ENCODE peak calls at places on chromosome 1, in four cellular contexts. B is hepatocyte, D is cardiac muscle cell, N is Panc1. T is an unnamed sample. For H3K4me1, the result is how much of the 10 kb centered on the place peaks cover.

GRCh38 chr1:16882995-16883394 is 12.8 kb upstream of the RNU1-2 start:
- DNase-seq in B (no peak), D (no peak), N (no peak), T (no peak)

GRCh38 chr1:213982814-213983588 is 4.8 kb upstream of the PROX1 start:
- DNase-seq in B (peak), D (peak), N (no peak), T (no peak)

GRCh38 chr1:5683446-5683845 is 308.8 kb downstream of the NPHP4 start:
- DNase-seq in B (no peak), D (no peak), N (no peak), T (no peak)

GRCh38 chr1:183124259-183124658 is 61.8 kb upstream of the LAMC2 start:
- DNase-seq in B (no peak), D (no peak), N (no peak), T (no peak)

GRCh38 chr1:155773221-155773620 is 83.8 kb downstream of the GON4L start:
- DNase-seq in B (no peak), D (no peak), N (no peak), T (no peak)

GRCh38 chr1:48552420-48552819 is 80.4 kb upstream of the SPATA6 start:
- DNase-seq in B (peak), D (no peak), N (no peak), T (no peak)

GRCh38 chr1:24679725-24680124 is 36.6 kb downstream of the SRRM1 start:
- DNase-seq in B (no peak), D (no peak), N (no peak), T (no peak)

GRCh38 chr1:226806988-226807387 is 63.4 kb upstream of the PSEN2 start:
- DNase-seq in B (no peak), D (no peak), N (no peak), T (no peak)

GRCh38 chr1:203336097-203336496 is 14.8 kb downstream of the FMOD start:
- DNase-seq in B (no peak), D (no peak), N (no peak), T (no peak)

GRCh38 chr1:180166436-180166800 is 11.7 kb downstream of the QSOX1 start:
- DNase-seq in B (no peak), D (no peak), N (no peak), T (no peak)

GRCh38 chr1:61692155-61692783 is 32.7 kb downstream of the TM2D1 start:
- DNase-seq in B (no peak), D (no peak), N (peak), T (no peak)

GRCh38 chr1:208129057-208129456 is 115.1 kb downstream of the PLXNA2 start:
- DNase-seq in B (no peak), D (no peak), N (no peak), T (no peak)

GRCh38 chr1:46616277-46617107 is at the start of gene MOB3C:
- DNase-seq in B (peak), D (peak), N (no peak), T (peak)

GRCh38 chr1:46617108-46617694 is 590 bp upstream of the MOB3C start:
- DNase-seq in B (no peak), D (no peak), N (no peak), T (no peak)

GRCh38 chr1:46618746-46619415 is 2.3 kb upstream of the MOB3C start:
- DNase-seq in B (no peak), D (no peak), N (no peak), T (no peak)

GRCh38 chr1:46619656-46620055 is 3.0 kb upstream of the MOB3C start:
- DNase-seq in B (no peak), D (no peak), N (no peak), T (no peak)

DNA sequence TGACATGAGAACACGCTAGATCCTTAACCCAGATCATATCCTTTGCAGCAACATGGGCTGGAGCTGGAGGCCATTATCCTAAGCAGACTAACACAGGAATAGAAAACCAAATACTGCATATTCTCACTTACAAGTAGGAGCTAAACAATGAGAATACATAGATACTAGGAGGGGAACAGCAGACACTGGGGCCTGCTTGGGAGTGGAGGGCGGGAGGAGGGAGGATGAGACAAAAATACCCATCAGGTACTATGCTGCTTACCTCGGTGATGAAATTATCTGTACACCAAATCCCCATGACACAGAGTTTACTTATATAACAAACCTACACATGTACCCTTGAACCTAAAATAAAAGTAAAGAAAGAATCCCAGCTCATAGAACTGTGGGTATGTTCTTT is 1.2 kb upstream of the MOB3C start:
- DNase-seq in B (no peak), D (no peak), N (no peak), T (no peak)
- H3K4me1 ChIP-seq in B (under half), D (under half), N (under half), T (under half)

GRCh38 chr1:55860816-55861519 is 645.8 kb upstream of the USP24 start:
- DNase-seq in B (peak), D (no peak), N (no peak), T (no peak)
- TF ChIP-seq CTCF in B (no peak), D (no peak), N (peak), T (no peak)

GRCh38 chr1:243902100-243902499 is 52.1 kb upstream of the AKT3 start:
- DNase-seq in B (no peak), D (no peak), N (no peak), T (no peak)
- H3K27ac ChIP-seq in B (no peak), D (no peak), N (no peak), T (no peak)

GRCh38 chr1:41629571-41629970 is 145.1 kb upstream of the EDN2 start:
- DNase-seq in B (no peak), D (no peak), N (no peak), T (no peak)

GRCh38 chr1:41631971-41632370 is 147.5 kb upstream of the EDN2 start:
- DNase-seq in B (no peak), D (no peak), N (no peak), T (no peak)

GRCh38 chr1:41633764-41634163 is 149.3 kb upstream of the EDN2 start:
- DNase-seq in B (no peak), D (no peak), N (no peak), T (no peak)

GRCh38 chr1:41631154-41631553 is 146.7 kb upstream of the EDN2 start:
- DNase-seq in B (no peak), D (no peak), N (no peak), T (no peak)

GRCh38 chr1:41632788-41633575 is 148.5 kb upstream of the EDN2 start:
- DNase-seq in B (no peak), D (no peak), N (no peak), T (no peak)
- H3K4me1 ChIP-seq in B (under half), D (under half), N (under half), T (under half)